ENCODE peak calls at places on chromosomes 1 and 21, in five cellular contexts. One of them, this sample, is unnamed.

GRCh38 chr21:45074818-45075605 is 632 bp downstream of the ADARB1 start:
- DNase-seq in stimulated activated naive B cell treated with anti-CD40 and anti-IgM and Interleukin-4, amounts not matched to agents 10 μg/mL and 1 μg/mL and 100 μg/mL, for 72 hours: peak; percentile 43
- DNase-seq in HTR-8/SVneo: no peak
- DNase-seq in activated CD4-positive, CD25-positive, alpha-beta regulatory T cell treated with anti-CD3 and anti-CD28 coated beads, Interleukin-2, amount 50 U/mL, for 72 hours: peak; percentile 46
- DNase-seq in AG04450: no peak
- DNase-seq in this sample: peak; percentile 75

GRCh38 chr1:43540653-43541071 is 10.0 kb downstream of the PTPRF start:
- DNase-seq in stimulated activated naive B cell treated with anti-CD40 and anti-IgM and Interleukin-4, amounts not matched to agents 10 μg/mL and 1 μg/mL and 100 μg/mL, for 72 hours: no peak
- DNase-seq in AG04450: no peak
- DNase-seq in activated CD4-positive, CD25-positive, alpha-beta regulatory T cell treated with anti-CD3 and anti-CD28 coated beads, Interleukin-2, amount 50 U/mL, for 72 hours: no peak
- DNase-seq in HTR-8/SVneo: no peak
- DNase-seq in this sample: no peak

GRCh38 chr1:231192620-231193163 is 30.8 kb downstream of the TRIM67 start:
- DNase-seq in stimulated activated naive B cell treated with anti-CD40 and anti-IgM and Interleukin-4, amounts not matched to agents 10 μg/mL and 1 μg/mL and 100 μg/mL, for 72 hours: no peak
- DNase-seq in AG04450: no peak
- DNase-seq in HTR-8/SVneo: no peak
- DNase-seq in activated CD4-positive, CD25-positive, alpha-beta regulatory T cell treated with anti-CD3 and anti-CD28 coated beads, Interleukin-2, amount 50 U/mL, for 72 hours: no peak
- DNase-seq in this sample: no peak

GRCh38 chr1:43206721-43207228 is 34.6 kb downstream of the CFAP57 start:
- DNase-seq in HTR-8/SVneo: peak; percentile 76
- DNase-seq in AG04450: peak; percentile 93
- DNase-seq in stimulated activated naive B cell treated with anti-CD40 and anti-IgM and Interleukin-4, amounts not matched to agents 10 μg/mL and 1 μg/mL and 100 μg/mL, for 72 hours: no peak
- DNase-seq in activated CD4-positive, CD25-positive, alpha-beta regulatory T cell treated with anti-CD3 and anti-CD28 coated beads, Interleukin-2, amount 50 U/mL, for 72 hours: no peak
- DNase-seq in this sample: peak; percentile 79

GRCh38 chr21:44829507-44830092 is 11.7 kb upstream of the SUMO3 start:
- DNase-seq in stimulated activated naive B cell treated with anti-CD40 and anti-IgM and Interleukin-4, amounts not matched to agents 10 μg/mL and 1 μg/mL and 100 μg/mL, for 72 hours: no peak
- DNase-seq in AG04450: no peak
- DNase-seq in activated CD4-positive, CD25-positive, alpha-beta regulatory T cell treated with anti-CD3 and anti-CD28 coated beads, Interleukin-2, amount 50 U/mL, for 72 hours: no peak
- DNase-seq in HTR-8/SVneo: no peak
- DNase-seq in this sample: no peak

GRCh38 chr1:201399352-201400126 is 415 bp upstream of the LAD1 start:
- DNase-seq in stimulated activated naive B cell treated with anti-CD40 and anti-IgM and Interleukin-4, amounts not matched to agents 10 μg/mL and 1 μg/mL and 100 μg/mL, for 72 hours: no peak
- DNase-seq in activated CD4-positive, CD25-positive, alpha-beta regulatory T cell treated with anti-CD3 and anti-CD28 coated beads, Interleukin-2, amount 50 U/mL, for 72 hours: no peak
- DNase-seq in HTR-8/SVneo: no peak
- DNase-seq in AG04450: no peak
- DNase-seq in this sample: peak; percentile 83

GRCh38 chr1:229221106-229222019 is 49.5 kb upstream of the RAB4A start:
- DNase-seq in HTR-8/SVneo: no peak
- DNase-seq in AG04450: no peak
- DNase-seq in activated CD4-positive, CD25-positive, alpha-beta regulatory T cell treated with anti-CD3 and anti-CD28 coated beads, Interleukin-2, amount 50 U/mL, for 72 hours: no peak
- DNase-seq in stimulated activated naive B cell treated with anti-CD40 and anti-IgM and Interleukin-4, amounts not matched to agents 10 μg/mL and 1 μg/mL and 100 μg/mL, for 72 hours: no peak
- DNase-seq in this sample: no peak

GRCh38 chr1:174958396-174958795 is 41.4 kb upstream of the CACYBP start:
- DNase-seq in stimulated activated naive B cell treated with anti-CD40 and anti-IgM and Interleukin-4, amounts not matched to agents 10 μg/mL and 1 μg/mL and 100 μg/mL, for 72 hours: no peak
- DNase-seq in activated CD4-positive, CD25-positive, alpha-beta regulatory T cell treated with anti-CD3 and anti-CD28 coated beads, Interleukin-2, amount 50 U/mL, for 72 hours: no peak
- DNase-seq in HTR-8/SVneo: no peak
- DNase-seq in AG04450: no peak
- DNase-seq in this sample: no peak

GRCh38 chr1:22763479-22764200 is 53.0 kb downstream of the EPHB2 start:
- DNase-seq in HTR-8/SVneo: no peak
- DNase-seq in activated CD4-positive, CD25-positive, alpha-beta regulatory T cell treated with anti-CD3 and anti-CD28 coated beads, Interleukin-2, amount 50 U/mL, for 72 hours: no peak
- DNase-seq in stimulated activated naive B cell treated with anti-CD40 and anti-IgM and Interleukin-4, amounts not matched to agents 10 μg/mL and 1 μg/mL and 100 μg/mL, for 72 hours: no peak
- DNase-seq in AG04450: no peak
- DNase-seq in this sample: no peak

GRCh38 chr1:234770031-234770795 is 160.2 kb upstream of the IRF2BP2 start:
- DNase-seq in AG04450: no peak
- DNase-seq in activated CD4-positive, CD25-positive, alpha-beta regulatory T cell treated with anti-CD3 and anti-CD28 coated beads, Interleukin-2, amount 50 U/mL, for 72 hours: no peak
- DNase-seq in stimulated activated naive B cell treated with anti-CD40 and anti-IgM and Interleukin-4, amounts not matched to agents 10 μg/mL and 1 μg/mL and 100 μg/mL, for 72 hours: no peak
- DNase-seq in HTR-8/SVneo: no peak
- DNase-seq in this sample: peak; percentile 47

GRCh38 chr1:45522324-45523104 is 830 bp upstream of the PRDX1 start:
- DNase-seq in AG04450: no peak
- DNase-seq in activated CD4-positive, CD25-positive, alpha-beta regulatory T cell treated with anti-CD3 and anti-CD28 coated beads, Interleukin-2, amount 50 U/mL, for 72 hours: no peak
- DNase-seq in stimulated activated naive B cell treated with anti-CD40 and anti-IgM and Interleukin-4, amounts not matched to agents 10 μg/mL and 1 μg/mL and 100 μg/mL, for 72 hours: no peak
- DNase-seq in HTR-8/SVneo: peak; percentile 24
- DNase-seq in this sample: no peak

GRCh38 chr1:22920734-22921451 is 51.8 kb downstream of the LACTBL1 start:
- DNase-seq in HTR-8/SVneo: no peak
- DNase-seq in stimulated activated naive B cell treated with anti-CD40 and anti-IgM and Interleukin-4, amounts not matched to agents 10 μg/mL and 1 μg/mL and 100 μg/mL, for 72 hours: no peak
- DNase-seq in AG04450: no peak
- DNase-seq in activated CD4-positive, CD25-positive, alpha-beta regulatory T cell treated with anti-CD3 and anti-CD28 coated beads, Interleukin-2, amount 50 U/mL, for 72 hours: no peak
- DNase-seq in this sample: no peak

GRCh38 chr21:39774252-39774651 is 29.3 kb downstream of the IGSF5 start:
- DNase-seq in AG04450: no peak
- DNase-seq in HTR-8/SVneo: no peak
- DNase-seq in stimulated activated naive B cell treated with anti-CD40 and anti-IgM and Interleukin-4, amounts not matched to agents 10 μg/mL and 1 μg/mL and 100 μg/mL, for 72 hours: no peak
- DNase-seq in activated CD4-positive, CD25-positive, alpha-beta regulatory T cell treated with anti-CD3 and anti-CD28 coated beads, Interleukin-2, amount 50 U/mL, for 72 hours: no peak
- DNase-seq in this sample: no peak

GRCh38 chr1:41240806-41241747 is 1.0 kb downstream of the SCMH1 start:
- DNase-seq in HTR-8/SVneo: no peak
- DNase-seq in stimulated activated naive B cell treated with anti-CD40 and anti-IgM and Interleukin-4, amounts not matched to agents 10 μg/mL and 1 μg/mL and 100 μg/mL, for 72 hours: peak; percentile 47
- DNase-seq in activated CD4-positive, CD25-positive, alpha-beta regulatory T cell treated with anti-CD3 and anti-CD28 coated beads, Interleukin-2, amount 50 U/mL, for 72 hours: peak; percentile 57
- DNase-seq in AG04450: no peak
- DNase-seq in this sample: peak; percentile 53

GRCh38 chr1:226656601-226657277 is 82.3 kb downstream of the ITPKB start:
- DNase-seq in stimulated activated naive B cell treated with anti-CD40 and anti-IgM and Interleukin-4, amounts not matched to agents 10 μg/mL and 1 μg/mL and 100 μg/mL, for 72 hours: no peak
- DNase-seq in AG04450: no peak
- DNase-seq in activated CD4-positive, CD25-positive, alpha-beta regulatory T cell treated with anti-CD3 and anti-CD28 coated beads, Interleukin-2, amount 50 U/mL, for 72 hours: no peak
- DNase-seq in HTR-8/SVneo: no peak
- DNase-seq in this sample: no peak

GRCh38 chr21:34034369-34035014 is 38.9 kb upstream of the MRPS6 start:
- DNase-seq in AG04450: no peak
- DNase-seq in activated CD4-positive, CD25-positive, alpha-beta regulatory T cell treated with anti-CD3 and anti-CD28 coated beads, Interleukin-2, amount 50 U/mL, for 72 hours: no peak
- DNase-seq in HTR-8/SVneo: no peak
- DNase-seq in stimulated activated naive B cell treated with anti-CD40 and anti-IgM and Interleukin-4, amounts not matched to agents 10 μg/mL and 1 μg/mL and 100 μg/mL, for 72 hours: no peak
- DNase-seq in this sample: peak; percentile 34